ENCODE peak calls at places on chromosomes 6 and 20, in seven cellular contexts. I is cerebellum, E is anterior cingulate cortex, J is pancreas, O is iPS-NIHi11, R is neural crest cell, U is SK-N-SH. C is an unnamed sample.

GRCh38 chr20:29299811-29300578 is 1957.5 kb upstream of the DEFB115 start:
- DNase-seq in I (no peak), E (no peak), J (no peak), O (no peak), R (no peak), U (no peak), C (no peak)

GRCh38 chr20:52269327-52269726 is 77.7 kb upstream of the ZFP64 start:
- DNase-seq in I (no peak), E (no peak), J (no peak), O (no peak), R (no peak), U (peak), C (no peak)

GRCh38 chr20:53149184-53149651 is 177.1 kb downstream of the TSHZ2 start:
- DNase-seq in I (no peak), E (no peak), J (no peak), O (no peak), R (no peak), U (no peak), C (no peak)

GRCh38 chr6:2028457-2029038 is 216.9 kb downstream of the GMDS start:
- DNase-seq in I (no peak), E (no peak), J (no peak), O (no peak), R (no peak), U (no peak), C (no peak)

GRCh38 chr20:46897471-46897870 is 2.8 kb downstream of the EYA2 start:
- DNase-seq in I (no peak), E (no peak), J (no peak), O (no peak), R (no peak), U (no peak), C (no peak)

GRCh38 chr20:62931464-62931863 is 5.2 kb upstream of the DIDO1 start:
- DNase-seq in I (no peak), E (no peak), J (no peak), O (no peak), R (no peak), U (no peak), C (no peak)

GRCh38 chr6:49325901-49326300 is 137.2 kb downstream of the MMUT start:
- DNase-seq in I (no peak), E (no peak), J (no peak), O (no peak), R (no peak), U (no peak), C (no peak)

GRCh38 chr20:44288252-44288651 is 22.8 kb downstream of the FITM2 start:
- DNase-seq in I (no peak), E (no peak), J (no peak), O (no peak), R (no peak), U (no peak), C (no peak)

GRCh38 chr20:64080013-64080812 is at the start of gene OPRL1:
- DNase-seq in I (no peak), E (no peak), J (no peak), O (no peak), R (no peak), U (no peak), C (no peak)

GRCh38 chr20:38138086-38138777 is 26.8 kb downstream of the TGM2 start:
- DNase-seq in I (no peak), E (no peak), J (no peak), O (no peak), R (no peak), U (no peak), C (no peak)

GRCh38 chr6:83008631-83009030 is 57.0 kb downstream of the UBE3D start:
- DNase-seq in I (no peak), E (no peak), J (no peak), O (no peak), R (no peak), U (no peak), C (no peak)

GRCh38 chr6:37696220-37696840 is 1.4 kb downstream of the MDGA1 start:
- DNase-seq in I (no peak), E (no peak), J (peak), O (peak), R (peak), U (peak), C (no peak)

GRCh38 chr6:49570474-49571079 is 20.1 kb downstream of the C6orf141 start:
- DNase-seq in I (no peak), E (no peak), J (no peak), O (no peak), R (no peak), U (no peak), C (no peak)

C was measured in nucleus accumbens.